ENCODE peak calls at places on chromosome 12, in four cellular contexts. M is neuronal stem cell; T is CD8-positive, alpha-beta T cell; Z is effector memory CD4-positive, alpha-beta T cell. A is an unnamed sample. For H3K27me3 and H3K9me3, the result is how much of the 10 kb centered on the place peaks cover.

GRCh38 chr12:103626498-103626897 is 39.4 kb downstream of the STAB2 start:
- DNase-seq in M (peak), T (no peak), Z (no peak), A (peak)

GRCh38 chr12:45745861-45746277 is 16.4 kb downstream of the ARID2 start:
- DNase-seq in M (no peak), T (no peak), Z (no peak), A (no peak)

GRCh38 chr12:8913702-8914032 is 642 bp upstream of the PHC1 start:
- DNase-seq in M (no peak), T (no peak), Z (no peak), A (no peak)

GRCh38 chr12:1073652-1074051 is 82.6 kb downstream of the ERC1 start:
- DNase-seq in M (no peak), T (no peak), Z (no peak), A (no peak)

GRCh38 chr12:67681145-67681778 is 32.7 kb downstream of the DYRK2 start:
- DNase-seq in M (no peak), T (no peak), Z (no peak), A (peak)

GRCh38 chr12:122021822-122022392 is at the start of gene BCL7A:
- DNase-seq in M (peak), T (peak), Z (peak), A (peak)

GRCh38 chr12:93682846-93683261 is 5.7 kb downstream of the CRADD start:
- DNase-seq in M (no peak), T (no peak), Z (no peak), A (no peak)

GRCh38 chr12:110957652-110958051 is 37.3 kb upstream of the MYL2 start:
- DNase-seq in M (no peak), T (no peak), Z (no peak), A (peak)

GRCh38 chr12:110224379-110225304 is 56.4 kb upstream of the ATP2A2 start:
- DNase-seq in M (no peak), T (no peak), Z (no peak), A (peak)

GRCh38 chr12:108856428-108857157 is 790 bp downstream of the SSH1 start:
- DNase-seq in M (no peak), T (peak), Z (peak), A (peak)

GRCh38 chr12:5665615-5666014 is 233.7 kb downstream of the NTF3 start:
- DNase-seq in M (no peak), T (no peak), Z (no peak), A (peak)

GRCh38 chr12:120290541-120291312 is 976 bp downstream of the RNU4-2 start:
- DNase-seq in M (no peak), T (no peak), Z (no peak), A (peak)

GRCh38 chr12:47361389-47362031 is 281.8 kb upstream of the AMIGO2 start:
- DNase-seq in M (no peak), T (no peak), Z (peak), A (no peak)

GRCh38 chr12:95633049-95633545 is 81.8 kb upstream of the USP44 start:
- DNase-seq in M (no peak), T (no peak), Z (no peak), A (peak)

GRCh38 chr12:76942276-76942675 is 63.5 kb upstream of the CSRP2 start:
- DNase-seq in M (no peak), T (no peak), Z (no peak), A (no peak)

GRCh38 chr12:74801625-74802024 is 264.0 kb downstream of the ATXN7L3B start:
- DNase-seq in M (no peak), T (no peak), Z (no peak), A (no peak)

GRCh38 chr12:66051361-66051760 is 79.2 kb downstream of the LLPH start:
- DNase-seq in M (no peak), T (no peak), Z (no peak), A (no peak)

GRCh38 chr12:57759360-57759980 is 4.6 kb downstream of the MARCHF9 start:
- DNase-seq in M (no peak), T (no peak), Z (no peak), A (no peak)

GRCh38 chr12:62971769-62972525 is 37.0 kb upstream of the PPM1H start:
- DNase-seq in M (no peak), T (no peak), Z (no peak), A (no peak)

GRCh38 chr12:30753233-30753632 is 1.5 kb downstream of the CAPRIN2 start:
- DNase-seq in M (peak), T (no peak), Z (no peak), A (peak)

GRCh38 chr12:6620137-6620884 is 13.1 kb upstream of the CHD4 start:
- DNase-seq in M (no peak), T (no peak), Z (no peak), A (no peak)

GRCh38 chr12:104671407-104672095 is 214.8 kb downstream of the CHST11 start:
- DNase-seq in M (no peak), T (peak), Z (peak), A (peak)

GRCh38 chr12:51349026-51349425 is 2.5 kb upstream of the CELA1 start:
- DNase-seq in M (no peak), T (no peak), Z (no peak), A (peak)

GRCh38 chr12:64530566-64530965 is 78.6 kb downstream of the TBK1 start:
- DNase-seq in M (no peak), T (no peak), Z (no peak), A (no peak)

GRCh38 chr12:89648211-89648930 is 60.3 kb downstream of the ATP2B1 start:
- DNase-seq in M (no peak), T (no peak), Z (no peak), A (no peak)

GRCh38 chr12:21559855-21560569 is 33.9 kb downstream of the SPX start:
- DNase-seq in M (no peak), T (no peak), Z (no peak), A (no peak)

GRCh38 chr12:58803893-58804292 is 116.4 kb downstream of the LRIG3 start:
- DNase-seq in M (no peak), T (no peak), Z (no peak), A (peak)

GRCh38 chr12:76740501-76740900 is 23.4 kb upstream of the ZDHHC17 start:
- DNase-seq in M (no peak), T (no peak), Z (no peak), A (no peak)

GRCh38 chr12:5088586-5089264 is 45.0 kb downstream of the KCNA5 start:
- DNase-seq in M (no peak), T (no peak), Z (no peak), A (peak)

DNA sequence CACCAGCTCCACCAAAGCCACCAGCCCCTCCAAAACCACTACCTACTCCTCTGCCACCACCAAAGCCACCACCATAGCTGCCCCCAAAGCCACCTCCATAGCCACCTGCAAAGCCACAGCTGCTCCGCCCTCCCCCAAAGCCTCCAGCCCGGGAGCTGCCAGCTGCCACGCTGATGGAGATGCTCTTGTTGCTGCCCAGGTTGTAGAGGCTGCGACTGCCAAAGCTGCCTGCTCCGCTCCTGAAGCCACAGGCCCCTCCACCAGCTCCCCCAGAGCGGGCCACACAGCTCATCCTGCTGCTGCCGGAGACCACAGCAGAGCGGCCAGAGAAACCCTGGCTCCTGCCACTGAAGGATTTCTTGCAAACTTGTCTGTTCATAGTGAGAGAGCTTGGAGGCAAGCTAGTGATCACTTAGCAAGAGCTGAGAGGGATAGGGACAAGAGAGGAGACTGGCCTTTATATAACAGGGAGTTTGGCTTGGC is at the start of gene KRT76:
- DNase-seq in M (no peak), T (no peak), Z (no peak), A (no peak)
- H3K27me3 ChIP-seq in M (under half), T (under half), Z (under half), A (under half)

GRCh38 chr12:55739025-55739378 is 3.9 kb upstream of the GDF11 start:
- DNase-seq in M (no peak), T (no peak), Z (no peak), A (no peak)
- H3K4me3 ChIP-seq in M (no peak), T (peak), Z (no peak), A (peak)

GRCh38 chr12:133215724-133216123 is 20.0 kb downstream of the ANHX start:
- DNase-seq in M (no peak), T (no peak), Z (no peak), A (no peak)

GRCh38 chr12:133217219-133217618 is 18.5 kb downstream of the ANHX start:
- DNase-seq in M (no peak), T (no peak), Z (no peak), A (no peak)

GRCh38 chr12:133222211-133222610 is 13.5 kb downstream of the ANHX start:
- DNase-seq in M (no peak), T (no peak), Z (no peak), A (no peak)

GRCh38 chr12:133221241-133221640 is 14.4 kb downstream of the ANHX start:
- DNase-seq in M (no peak), T (no peak), Z (no peak), A (no peak)

DNA sequence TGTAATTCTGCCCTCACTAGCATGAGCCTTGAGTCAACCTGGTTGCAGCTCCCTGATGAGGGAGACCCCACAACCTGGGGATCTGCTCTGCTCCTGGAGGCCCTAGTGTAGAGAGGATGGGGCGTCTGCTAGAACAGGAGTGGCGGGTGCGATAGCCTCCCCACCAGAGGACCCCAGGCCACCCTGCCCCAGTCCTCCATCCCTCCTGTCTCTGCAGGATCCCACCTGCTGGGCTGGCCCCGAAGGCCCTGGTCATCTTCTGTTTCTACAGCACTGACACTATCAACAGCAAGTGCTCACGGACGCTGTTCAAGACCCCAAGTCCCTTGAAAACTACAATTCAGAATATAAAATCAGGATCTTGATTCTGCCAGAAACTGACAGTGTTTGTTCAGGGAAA is 15.2 kb downstream of the ANHX start:
- DNase-seq in M (no peak), T (no peak), Z (no peak), A (no peak)
- H3K9me3 ChIP-seq in M (half or more), T (under half), Z (under half), A (under half)

DNA sequence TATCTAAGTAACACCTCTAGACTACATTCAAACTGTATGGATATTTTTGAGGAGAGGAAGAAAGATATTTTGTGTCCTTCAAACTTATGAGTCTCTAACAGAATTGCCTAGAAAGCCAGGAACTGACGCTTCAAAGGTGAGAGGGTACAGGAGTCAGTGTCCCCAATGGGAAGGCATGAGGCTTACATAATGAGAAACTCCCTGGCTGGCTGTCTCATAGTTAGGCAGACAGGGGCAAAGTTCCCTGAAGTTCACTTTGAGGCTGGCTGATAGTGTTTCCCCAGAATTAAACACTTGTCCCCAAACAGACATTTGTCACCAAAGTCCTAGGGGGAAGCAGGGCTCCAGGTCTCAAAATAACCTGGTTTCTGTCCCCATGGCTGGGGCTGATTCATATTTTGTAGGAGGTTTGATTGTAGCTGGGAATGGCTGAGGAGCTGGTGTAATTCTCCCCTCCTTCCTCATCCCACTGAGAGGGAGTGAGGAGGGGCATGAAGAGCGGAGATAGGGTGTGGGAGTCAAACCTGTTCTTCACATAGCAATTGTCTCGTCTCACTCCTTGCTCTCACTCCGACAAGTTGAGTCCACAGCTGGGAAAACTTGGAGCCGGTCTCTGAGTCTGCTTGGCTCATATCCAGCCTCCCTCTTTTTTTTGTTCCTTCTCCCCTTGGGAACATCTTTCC is 56.4 kb upstream of the CISTR start:
- DNase-seq in M (no peak), T (no peak), Z (no peak), A (no peak)
- H3K27me3 ChIP-seq in M (half or more), T (under half), Z (under half), A (under half)

GRCh38 chr12:12791756-12792346 is 6.4 kb downstream of the APOLD1 start:
- DNase-seq in M (no peak), T (no peak), Z (no peak), A (peak)
- H3K4me3 ChIP-seq in M (no peak), T (no peak), Z (no peak), A (no peak)

GRCh38 chr12:34404377-34405285 is 382.3 kb downstream of the ALG10 start:
- DNase-seq in M (no peak), T (no peak), Z (no peak), A (no peak)
- H3K9me3 ChIP-seq in M (half or more), T (under half), Z (under half), A (under half)

GRCh38 chr12:132218519-132218860 is 74.2 kb downstream of the NOC4L start:
- DNase-seq in M (no peak), T (no peak), Z (no peak), A (no peak)
- H3K27me3 ChIP-seq in M (under half), T (under half), Z (under half), A (under half)

GRCh38 chr12:124631681-124632080 is 64.3 kb upstream of the NCOR2 start:
- DNase-seq in M (no peak), T (no peak), Z (no peak), A (no peak)
- H3K4me3 ChIP-seq in M (no peak), T (no peak), Z (no peak), A (no peak)

GRCh38 chr12:34217660-34218059 is 195.4 kb downstream of the ALG10 start:
- DNase-seq in M (no peak), T (no peak), Z (no peak), A (no peak)

GRCh38 chr12:34212651-34213050 is 190.4 kb downstream of the ALG10 start:
- DNase-seq in M (no peak), T (no peak), Z (no peak), A (no peak)

GRCh38 chr12:34215893-34216285 is 193.6 kb downstream of the ALG10 start:
- DNase-seq in M (no peak), T (no peak), Z (no peak), A (no peak)

GRCh38 chr12:34214011-34214410 is 191.7 kb downstream of the ALG10 start:
- DNase-seq in M (no peak), T (no peak), Z (no peak), A (no peak)

DNA sequence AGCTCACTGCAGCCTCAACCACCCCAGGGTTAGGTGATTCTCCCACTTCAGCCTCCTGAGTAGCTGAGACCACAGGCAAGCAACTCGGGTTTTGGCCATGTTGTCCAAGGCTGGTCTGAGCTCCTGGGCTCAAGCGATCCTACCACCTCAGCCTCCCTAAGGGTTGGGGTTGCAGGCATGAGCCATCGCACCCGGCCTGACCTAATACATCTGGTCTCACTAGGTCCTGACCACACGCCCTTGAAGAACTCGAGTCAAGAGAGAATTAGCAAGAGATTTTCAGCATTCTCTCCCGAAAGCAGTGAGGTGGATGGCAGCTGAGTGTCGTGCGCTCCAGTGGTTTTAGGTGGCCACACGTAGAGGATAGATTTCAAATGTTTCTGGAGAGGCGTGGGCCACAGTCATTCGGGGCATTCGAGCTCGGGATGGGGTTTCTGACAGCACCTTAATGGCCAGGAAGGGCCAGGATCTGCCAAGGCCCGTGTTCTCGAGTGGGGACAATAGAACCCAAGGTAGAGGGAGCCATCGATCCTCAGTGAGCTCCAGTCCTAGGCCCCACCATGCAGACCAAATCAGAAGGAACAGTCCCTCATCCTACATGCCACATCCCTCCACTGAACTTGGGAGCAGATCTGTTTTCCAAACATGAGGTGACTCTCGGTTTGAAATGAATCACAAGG is 193.1 kb downstream of the ALG10 start:
- DNase-seq in M (no peak), T (no peak), Z (no peak), A (no peak)
- H3K9me3 ChIP-seq in M (under half), T (under half), Z (under half), A (under half)

DNA sequence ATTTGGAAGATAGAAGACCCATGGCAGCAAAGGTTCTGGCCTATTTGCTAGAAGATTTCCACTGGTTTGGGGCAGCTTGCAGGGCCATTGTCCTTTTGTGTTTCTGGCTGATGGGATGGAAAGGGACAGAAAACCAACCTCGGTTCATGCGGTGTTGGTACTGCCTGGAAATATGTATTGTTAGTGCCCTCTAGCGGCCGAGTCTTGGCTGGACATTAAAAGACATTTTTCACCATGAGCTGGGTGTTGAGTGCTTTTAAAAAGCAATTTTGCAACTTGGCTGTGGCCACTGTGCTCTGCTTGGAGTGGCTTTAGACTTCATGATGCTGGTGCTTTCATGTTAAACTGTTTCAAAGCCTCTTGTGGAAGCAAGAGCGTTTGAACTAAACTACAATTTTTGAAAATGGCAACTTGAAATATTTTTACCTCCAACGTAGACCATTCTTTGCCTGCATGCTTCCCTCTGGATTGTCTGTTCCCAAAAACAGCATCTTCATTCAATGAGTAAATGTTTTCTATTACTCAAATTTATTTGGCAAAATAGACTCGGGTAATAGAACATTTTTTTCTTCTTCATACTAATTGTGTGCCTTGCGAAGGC is 102.7 kb upstream of the TBX5 start:
- DNase-seq in M (peak), T (peak), Z (peak), A (peak)
- H3K27me3 ChIP-seq in M (under half), T (under half), Z (under half), A (under half)